ENCODE peak calls at places on chromosomes 5 and 9, in six cellular contexts. One of them, this sample, is unnamed.

GRCh38 chr9:133700861-133701320 is 37.3 kb downstream of the SARDH start:
- DNase-seq in cardiac fibroblast: no peak
- DNase-seq in upper lobe of right lung: no peak
- DNase-seq in uterus: no peak
- DNase-seq in mammary epithelial cell: no peak
- DNase-seq in ovary: peak
- DNase-seq in this sample: no peak

GRCh38 chr5:95817430-95817829 is 5.1 kb downstream of the GLRX start:
- DNase-seq in cardiac fibroblast: no peak
- DNase-seq in upper lobe of right lung: no peak
- DNase-seq in ovary: no peak
- DNase-seq in mammary epithelial cell: no peak
- DNase-seq in uterus: no peak
- DNase-seq in this sample: no peak

GRCh38 chr9:35682083-35682482 is 7.6 kb downstream of the TPM2 start:
- DNase-seq in cardiac fibroblast: peak
- DNase-seq in uterus: no peak
- DNase-seq in upper lobe of right lung: no peak
- DNase-seq in mammary epithelial cell: no peak
- DNase-seq in ovary: peak
- DNase-seq in this sample: no peak

GRCh38 chr9:124133752-124134151 is 122.2 kb downstream of the LHX2 start:
- DNase-seq in uterus: no peak
- DNase-seq in mammary epithelial cell: no peak
- DNase-seq in upper lobe of right lung: peak
- DNase-seq in ovary: no peak
- DNase-seq in cardiac fibroblast: peak
- DNase-seq in this sample: no peak

GRCh38 chr5:116576043-116576713 is 1.6 kb upstream of the SEMA6A start:
- DNase-seq in mammary epithelial cell: peak
- DNase-seq in uterus: peak
- DNase-seq in cardiac fibroblast: peak
- DNase-seq in ovary: peak
- DNase-seq in upper lobe of right lung: peak
- DNase-seq in this sample: peak

GRCh38 chr9:112819635-112820496 is 69.3 kb downstream of the SNX30 start:
- DNase-seq in mammary epithelial cell: peak
- DNase-seq in cardiac fibroblast: peak
- DNase-seq in uterus: peak
- DNase-seq in ovary: peak
- DNase-seq in upper lobe of right lung: no peak
- DNase-seq in this sample: no peak

GRCh38 chr5:67879619-67880357 is 335.8 kb upstream of the PIK3R1 start:
- DNase-seq in ovary: no peak
- DNase-seq in cardiac fibroblast: peak
- DNase-seq in uterus: no peak
- DNase-seq in upper lobe of right lung: no peak
- DNase-seq in mammary epithelial cell: peak
- DNase-seq in this sample: no peak

GRCh38 chr5:42982107-42982622 is 58.0 kb downstream of the ANXA2R start:
- DNase-seq in ovary: no peak
- DNase-seq in mammary epithelial cell: no peak
- DNase-seq in uterus: no peak
- DNase-seq in upper lobe of right lung: no peak
- DNase-seq in cardiac fibroblast: no peak
- DNase-seq in this sample: no peak

GRCh38 chr5:141835928-141836667 is 42.1 kb downstream of the PCDH1 start:
- DNase-seq in cardiac fibroblast: peak
- DNase-seq in upper lobe of right lung: no peak
- DNase-seq in mammary epithelial cell: no peak
- DNase-seq in ovary: no peak
- DNase-seq in uterus: peak
- DNase-seq in this sample: no peak

GRCh38 chr5:181181650-181182565 is 23.1 kb downstream of the TRIM7 start:
- DNase-seq in upper lobe of right lung: peak
- DNase-seq in mammary epithelial cell: peak
- DNase-seq in cardiac fibroblast: peak
- DNase-seq in ovary: no peak
- DNase-seq in uterus: peak
- DNase-seq in this sample: peak

GRCh38 chr5:137822158-137822764 is 45.4 kb upstream of the MYOT start:
- DNase-seq in cardiac fibroblast: peak
- DNase-seq in upper lobe of right lung: no peak
- DNase-seq in uterus: peak
- DNase-seq in mammary epithelial cell: peak
- DNase-seq in ovary: no peak
- DNase-seq in this sample: no peak

GRCh38 chr5:10914741-10915480 is 153.9 kb upstream of the DAP start:
- DNase-seq in mammary epithelial cell: no peak
- DNase-seq in ovary: no peak
- DNase-seq in cardiac fibroblast: no peak
- DNase-seq in upper lobe of right lung: no peak
- DNase-seq in uterus: no peak
- DNase-seq in this sample: no peak

GRCh38 chr5:149924481-149924880 is 20.1 kb downstream of the PDE6A start:
- DNase-seq in upper lobe of right lung: no peak
- DNase-seq in cardiac fibroblast: no peak
- DNase-seq in uterus: no peak
- DNase-seq in ovary: no peak
- DNase-seq in mammary epithelial cell: no peak
- DNase-seq in this sample: no peak

GRCh38 chr9:81562221-81563019 is 126.9 kb downstream of the TLE1 start:
- DNase-seq in ovary: no peak
- DNase-seq in mammary epithelial cell: peak
- DNase-seq in uterus: peak
- DNase-seq in upper lobe of right lung: no peak
- DNase-seq in cardiac fibroblast: peak
- DNase-seq in this sample: peak

GRCh38 chr9:128113526-128114325 is 13.8 kb downstream of the PTGES2 start:
- DNase-seq in mammary epithelial cell: no peak
- DNase-seq in uterus: no peak
- DNase-seq in upper lobe of right lung: peak
- DNase-seq in ovary: no peak
- DNase-seq in cardiac fibroblast: no peak
- DNase-seq in this sample: no peak

GRCh38 chr5:6576861-6577501 is 55.9 kb downstream of the NSUN2 start:
- DNase-seq in mammary epithelial cell: peak
- DNase-seq in uterus: no peak
- DNase-seq in upper lobe of right lung: no peak
- DNase-seq in ovary: no peak
- DNase-seq in cardiac fibroblast: peak
- DNase-seq in this sample: no peak

GRCh38 chr9:81479573-81479972 is 209.8 kb downstream of the TLE1 start:
- DNase-seq in mammary epithelial cell: no peak
- DNase-seq in uterus: no peak
- DNase-seq in ovary: no peak
- DNase-seq in upper lobe of right lung: no peak
- DNase-seq in cardiac fibroblast: no peak
- DNase-seq in this sample: no peak

GRCh38 chr9:131302244-131303075 is 12.9 kb downstream of the PLPP7 start:
- DNase-seq in upper lobe of right lung: no peak
- DNase-seq in cardiac fibroblast: no peak
- DNase-seq in mammary epithelial cell: no peak
- DNase-seq in ovary: no peak
- DNase-seq in uterus: no peak
- DNase-seq in this sample: no peak

GRCh38 chr5:125065114-125065513 is 318.7 kb upstream of the ZNF608 start:
- DNase-seq in upper lobe of right lung: no peak
- DNase-seq in ovary: no peak
- DNase-seq in uterus: no peak
- DNase-seq in cardiac fibroblast: no peak
- DNase-seq in mammary epithelial cell: no peak
- DNase-seq in this sample: no peak

GRCh38 chr5:126525630-126526245 is 69.3 kb downstream of the ALDH7A1 start:
- DNase-seq in mammary epithelial cell: no peak
- DNase-seq in ovary: peak
- DNase-seq in uterus: peak
- DNase-seq in upper lobe of right lung: no peak
- DNase-seq in cardiac fibroblast: peak
- DNase-seq in this sample: peak

GRCh38 chr5:14816999-14817761 is 54.4 kb downstream of the ANKH start:
- DNase-seq in ovary: no peak
- DNase-seq in upper lobe of right lung: no peak
- DNase-seq in uterus: no peak
- DNase-seq in cardiac fibroblast: peak
- DNase-seq in mammary epithelial cell: peak
- DNase-seq in this sample: peak
- H3K4me3 ChIP-seq in ovary: no peak
- H3K4me3 ChIP-seq in upper lobe of right lung: no peak
- H3K4me3 ChIP-seq in uterus: no peak
- H3K4me3 ChIP-seq in cardiac fibroblast: no peak
- H3K4me3 ChIP-seq in mammary epithelial cell: no peak
- H3K4me3 ChIP-seq in this sample: no peak

GRCh38 chr9:33221568-33221884 is 18.4 kb upstream of the SPINK4 start:
- DNase-seq in cardiac fibroblast: no peak
- DNase-seq in upper lobe of right lung: no peak
- DNase-seq in mammary epithelial cell: no peak
- DNase-seq in ovary: no peak
- DNase-seq in uterus: no peak
- DNase-seq in this sample: no peak

GRCh38 chr9:33222031-33222430 is 17.9 kb upstream of the SPINK4 start:
- DNase-seq in upper lobe of right lung: no peak
- DNase-seq in mammary epithelial cell: peak
- DNase-seq in uterus: no peak
- DNase-seq in cardiac fibroblast: no peak
- DNase-seq in ovary: no peak
- DNase-seq in this sample: no peak

GRCh38 chr9:33223696-33224095 is 16.3 kb upstream of the SPINK4 start:
- DNase-seq in cardiac fibroblast: peak
- DNase-seq in uterus: no peak
- DNase-seq in ovary: no peak
- DNase-seq in upper lobe of right lung: no peak
- DNase-seq in mammary epithelial cell: no peak
- DNase-seq in this sample: no peak

GRCh38 chr9:33225319-33226152 is 14.4 kb upstream of the SPINK4 start:
- DNase-seq in upper lobe of right lung: no peak
- DNase-seq in mammary epithelial cell: peak
- DNase-seq in cardiac fibroblast: peak
- DNase-seq in ovary: peak
- DNase-seq in uterus: peak
- DNase-seq in this sample: no peak

GRCh38 chr9:33220681-33221567 is 19.0 kb upstream of the SPINK4 start:
- DNase-seq in uterus: no peak
- DNase-seq in cardiac fibroblast: no peak
- DNase-seq in ovary: no peak
- DNase-seq in mammary epithelial cell: no peak
- DNase-seq in upper lobe of right lung: no peak
- DNase-seq in this sample: no peak
- H3K4me3 ChIP-seq in uterus: no peak
- H3K4me3 ChIP-seq in cardiac fibroblast: no peak
- H3K4me3 ChIP-seq in ovary: no peak
- H3K4me3 ChIP-seq in mammary epithelial cell: no peak
- H3K4me3 ChIP-seq in upper lobe of right lung: no peak
- H3K4me3 ChIP-seq in this sample: no peak

DNA sequence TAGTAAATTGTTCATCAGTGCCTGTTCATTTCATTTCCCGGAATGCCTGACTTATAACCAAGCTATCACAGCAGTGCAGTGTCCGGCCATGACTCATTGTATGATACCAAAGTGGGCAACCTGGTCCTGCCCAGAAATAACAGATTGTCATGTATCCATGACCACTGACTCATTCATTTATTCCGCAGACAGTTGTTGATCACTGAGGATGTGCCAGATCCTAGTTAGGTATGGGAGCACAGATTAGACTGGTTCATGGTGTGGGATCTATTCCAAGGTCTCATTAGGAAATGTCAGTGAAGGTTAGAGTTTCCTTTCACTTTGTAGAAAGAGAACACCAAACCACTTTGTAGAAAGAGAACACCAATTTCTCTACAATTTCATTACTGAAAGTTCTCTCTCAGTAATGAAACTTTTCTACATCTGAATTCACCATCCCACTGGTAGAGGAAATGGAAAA is 8.7 kb downstream of the NREP start:
- DNase-seq in uterus: no peak
- DNase-seq in ovary: no peak
- DNase-seq in mammary epithelial cell: peak
- DNase-seq in upper lobe of right lung: no peak
- DNase-seq in cardiac fibroblast: peak
- DNase-seq in this sample: no peak
- H3K4me3 ChIP-seq in uterus: no peak
- H3K4me3 ChIP-seq in ovary: no peak
- H3K4me3 ChIP-seq in mammary epithelial cell: no peak
- H3K4me3 ChIP-seq in upper lobe of right lung: no peak
- H3K4me3 ChIP-seq in cardiac fibroblast: peak
- H3K4me3 ChIP-seq in this sample: no peak

GRCh38 chr5:169970911-169971436 is 9.3 kb downstream of the INSYN2B start:
- DNase-seq in uterus: peak
- DNase-seq in upper lobe of right lung: no peak
- DNase-seq in mammary epithelial cell: peak
- DNase-seq in cardiac fibroblast: peak
- DNase-seq in ovary: no peak
- DNase-seq in this sample: no peak
- H3K4me3 ChIP-seq in uterus: no peak
- H3K4me3 ChIP-seq in upper lobe of right lung: no peak
- H3K4me3 ChIP-seq in mammary epithelial cell: no peak
- H3K4me3 ChIP-seq in cardiac fibroblast: no peak
- H3K4me3 ChIP-seq in ovary: no peak
- H3K4me3 ChIP-seq in this sample: no peak

GRCh38 chr5:152938630-152939029 is 533.6 kb upstream of the NMUR2 start:
- DNase-seq in cardiac fibroblast: no peak
- DNase-seq in ovary: no peak
- DNase-seq in mammary epithelial cell: no peak
- DNase-seq in uterus: no peak
- DNase-seq in upper lobe of right lung: no peak
- DNase-seq in this sample: no peak

GRCh38 chr5:152942633-152943336 is 537.7 kb upstream of the NMUR2 start:
- DNase-seq in mammary epithelial cell: no peak
- DNase-seq in cardiac fibroblast: no peak
- DNase-seq in upper lobe of right lung: no peak
- DNase-seq in uterus: no peak
- DNase-seq in ovary: no peak
- DNase-seq in this sample: no peak
- H3K4me3 ChIP-seq in mammary epithelial cell: no peak
- H3K4me3 ChIP-seq in cardiac fibroblast: no peak
- H3K4me3 ChIP-seq in upper lobe of right lung: no peak
- H3K4me3 ChIP-seq in uterus: no peak
- H3K4me3 ChIP-seq in ovary: no peak
- H3K4me3 ChIP-seq in this sample: no peak